ENCODE peak calls at places on chromosomes 3 and 15, in four cellular contexts. T is keratinocyte, R is fibroblast of lung, E is heart left ventricle. Z is an unnamed sample. For H3K4me1 and H3K36me3, the result is how much of the 10 kb centered on the place peaks cover.

GRCh38 chr15:56217341-56217740 is 26.3 kb downstream of the RFX7 start:
- DNase-seq in T (no peak), R (no peak), E (no peak), Z (no peak)

GRCh38 chr15:39462691-39463090 is 118.2 kb upstream of the THBS1 start:
- DNase-seq in T (no peak), R (peak), E (no peak), Z (peak)

GRCh38 chr3:66076861-66077495 is 38.3 kb upstream of the MAGI1 start:
- DNase-seq in T (no peak), R (peak), E (no peak), Z (peak)

GRCh38 chr15:59401810-59402569 is 29.3 kb upstream of the MYO1E start:
- DNase-seq in T (no peak), R (no peak), E (no peak), Z (no peak)

GRCh38 chr3:43096761-43097160 is 9.1 kb downstream of the POMGNT2 start:
- DNase-seq in T (no peak), R (no peak), E (no peak), Z (no peak)

GRCh38 chr3:87798567-87798947 is 260.2 kb downstream of the CGGBP1 start:
- DNase-seq in T (no peak), R (no peak), E (no peak), Z (no peak)

GRCh38 chr3:54008099-54008498 is 114.3 kb upstream of the CACNA2D3 start:
- DNase-seq in T (no peak), R (no peak), E (no peak), Z (no peak)

GRCh38 chr15:81297580-81298575 is 26.1 kb downstream of the STARD5 start:
- DNase-seq in T (no peak), R (no peak), E (no peak), Z (no peak)

GRCh38 chr3:70064194-70064787 is 64.8 kb downstream of the SAMMSON start:
- DNase-seq in T (no peak), R (peak), E (peak), Z (no peak)

GRCh38 chr3:187062526-187063177 is 76.6 kb downstream of the RPL39L start:
- DNase-seq in T (no peak), R (peak), E (no peak), Z (peak)

GRCh38 chr15:65629548-65629947 is 7.8 kb downstream of the SLC24A1 start:
- DNase-seq in T (no peak), R (no peak), E (no peak), Z (no peak)

GRCh38 chr15:66293419-66294156 is at the start of gene DIS3L:
- DNase-seq in T (no peak), R (peak), E (peak), Z (peak)

GRCh38 chr15:60219841-60220240 is 177.9 kb downstream of the ANXA2 start:
- DNase-seq in T (no peak), R (no peak), E (no peak), Z (no peak)

GRCh38 chr3:29429055-29429454 is 148.2 kb downstream of the RBMS3 start:
- DNase-seq in T (no peak), R (no peak), E (no peak), Z (no peak)

GRCh38 chr3:29427266-29428103 is 146.6 kb downstream of the RBMS3 start:
- DNase-seq in T (no peak), R (peak), E (peak), Z (peak)

GRCh38 chr3:29426302-29427226 is 145.7 kb downstream of the RBMS3 start:
- DNase-seq in T (no peak), R (no peak), E (no peak), Z (no peak)

DNA sequence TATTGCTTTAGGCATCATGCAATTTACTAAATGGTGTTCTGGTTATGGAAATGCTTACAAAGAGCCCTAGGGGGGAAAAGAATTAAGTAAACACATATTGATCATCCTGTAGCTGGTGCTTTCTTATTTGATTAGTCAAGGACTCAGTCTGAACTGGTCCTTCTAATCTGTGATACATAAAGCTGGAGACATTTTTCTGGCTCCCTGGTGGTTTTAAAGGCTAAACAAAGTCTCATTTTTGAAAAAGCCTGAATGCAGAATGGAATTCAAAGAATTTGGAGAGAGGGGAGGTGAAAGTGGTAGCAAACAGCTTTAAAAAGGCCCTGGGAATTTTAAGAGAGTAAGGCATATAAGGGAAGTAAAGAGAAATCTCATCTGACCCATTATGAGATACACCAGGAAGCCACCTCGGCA is 149.7 kb downstream of the RBMS3 start:
- DNase-seq in T (no peak), R (peak), E (no peak), Z (peak)
- H3K4me1 ChIP-seq in T (under half), R (under half), E (under half), Z (under half)

DNA sequence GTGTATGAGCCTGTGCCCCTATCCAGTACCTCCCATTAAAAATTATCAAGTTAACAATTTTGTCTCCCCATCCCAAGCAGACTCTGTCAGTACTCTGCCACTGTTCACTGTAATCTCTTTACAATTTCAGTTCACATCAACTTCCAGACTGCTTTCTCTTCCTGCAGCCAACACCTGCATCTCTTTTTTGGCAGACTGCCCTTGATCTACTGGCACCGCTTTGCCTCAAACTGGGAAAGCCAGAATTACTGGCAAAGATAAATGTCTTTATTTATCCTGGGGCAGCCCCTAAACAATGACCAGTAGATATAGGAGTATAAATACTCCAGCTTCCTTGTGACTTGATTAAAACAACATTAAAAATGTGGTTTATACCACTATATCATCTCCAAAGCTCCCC is 494.1 kb downstream of the ZNF385D start:
- DNase-seq in T (no peak), R (peak), E (no peak), Z (peak)
- H3K36me3 ChIP-seq in T (under half), R (under half), E (under half), Z (under half)

DNA sequence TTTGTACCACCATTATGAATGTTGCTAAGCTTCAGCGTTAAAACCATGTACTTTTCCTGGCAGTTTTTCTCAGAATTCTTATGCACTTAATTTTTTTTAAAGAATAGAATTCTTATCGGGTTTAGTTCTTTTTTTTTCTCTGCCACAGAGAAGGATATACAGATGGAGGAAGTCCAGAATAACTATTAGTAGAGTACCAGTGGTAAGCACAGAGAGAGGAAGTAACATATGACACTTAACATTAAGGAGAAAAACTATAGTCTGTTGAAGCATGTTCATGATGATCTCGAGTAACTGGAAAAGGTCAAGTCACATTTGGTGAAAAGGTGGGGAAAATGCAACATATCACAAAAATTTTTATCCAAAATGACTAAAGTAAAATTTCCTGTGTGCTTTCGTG is 68.9 kb downstream of the RNF13 start:
- DNase-seq in T (no peak), R (no peak), E (no peak), Z (no peak)
- H3K4me1 ChIP-seq in T (under half), R (under half), E (under half), Z (under half)

DNA sequence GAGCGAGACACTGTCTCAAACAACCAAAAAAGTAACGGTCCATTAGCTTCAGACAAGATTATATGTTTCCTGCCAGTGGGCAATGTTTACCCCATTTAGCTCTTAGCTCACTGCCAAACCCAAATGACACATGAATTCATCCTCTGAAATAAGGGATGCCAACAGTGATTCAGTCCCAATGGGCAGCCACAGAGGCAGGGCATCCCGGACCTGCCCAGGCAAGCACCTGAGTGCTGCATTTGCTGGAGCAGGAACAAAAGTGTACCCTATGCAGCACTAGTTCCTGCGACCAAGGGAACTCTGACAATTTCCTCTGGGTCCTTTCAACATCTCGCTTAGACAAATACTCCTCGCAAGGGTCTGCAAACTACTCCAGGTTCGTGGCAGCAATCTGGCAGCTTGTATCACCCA is 8.0 kb downstream of the IP6K2 start:
- DNase-seq in T (peak), R (peak), E (no peak), Z (peak)
- H3K36me3 ChIP-seq in T (under half), R (under half), E (half or more), Z (under half)

GRCh38 chr15:63502843-63503738 is 1.3 kb upstream of the USP3 start:
- DNase-seq in T (no peak), R (peak), E (peak), Z (peak)

GRCh38 chr15:63500265-63501250 is 3.8 kb upstream of the USP3 start:
- DNase-seq in T (no peak), R (no peak), E (no peak), Z (no peak)

GRCh38 chr15:63499611-63500010 is 4.8 kb upstream of the USP3 start:
- DNase-seq in T (no peak), R (no peak), E (no peak), Z (no peak)

GRCh38 chr15:63502137-63502801 is 2.1 kb upstream of the USP3 start:
- DNase-seq in T (no peak), R (no peak), E (no peak), Z (no peak)

DNA sequence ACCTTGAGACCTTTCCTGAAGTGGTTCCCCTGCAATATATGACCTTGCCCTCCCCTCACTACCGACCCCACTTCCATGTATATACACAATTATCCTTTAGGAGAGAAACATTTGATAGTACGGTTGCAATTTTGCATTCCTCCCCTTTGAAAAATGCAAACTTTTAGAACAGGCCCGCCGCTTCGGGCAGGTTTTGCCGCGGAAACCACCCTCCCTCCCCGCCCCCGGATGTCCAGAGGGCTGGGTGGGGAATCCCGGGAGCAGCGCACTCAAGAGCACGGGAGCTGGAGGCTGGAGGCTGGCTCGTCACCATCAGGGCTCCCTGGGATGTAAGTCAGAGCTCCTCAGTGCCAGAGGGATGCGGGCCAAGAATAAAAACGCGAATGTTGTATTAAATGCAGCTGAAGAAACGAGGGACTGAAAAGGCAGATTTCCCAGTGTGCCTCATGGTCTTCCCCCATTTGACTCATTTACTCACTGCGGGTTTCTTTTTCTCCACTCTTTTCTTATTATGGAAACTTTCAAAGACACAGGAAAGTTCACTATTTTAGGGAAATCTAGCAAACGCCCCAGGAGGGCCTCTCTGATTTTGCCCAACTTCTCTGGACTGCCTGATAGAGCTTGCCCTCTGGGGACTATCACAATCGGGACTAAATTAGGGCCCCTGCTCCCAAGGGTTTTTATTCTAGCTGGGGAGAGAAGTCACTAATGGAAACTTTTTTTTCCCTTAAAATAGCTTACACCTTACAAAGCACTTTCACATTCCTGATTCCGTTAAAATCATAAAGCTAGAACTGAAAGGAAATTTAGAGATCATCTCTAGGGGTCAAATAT is 2.9 kb upstream of the USP3 start:
- DNase-seq in T (no peak), R (peak), E (peak), Z (peak)
- H3K4me1 ChIP-seq in T (under half), R (under half), E (half or more), Z (under half)

GRCh38 chr15:23385886-23386430 is 31.4 kb downstream of the GOLGA8S start:
- DNase-seq in T (no peak), R (no peak), E (no peak), Z (no peak)

GRCh38 chr15:23387791-23388190 is 33.2 kb downstream of the GOLGA8S start:
- DNase-seq in T (no peak), R (no peak), E (no peak), Z (no peak)

GRCh38 chr15:23384371-23384770 is 29.8 kb downstream of the GOLGA8S start:
- DNase-seq in T (no peak), R (no peak), E (no peak), Z (no peak)
- H3K36me3 ChIP-seq in T (under half), R (under half), E (under half), Z (under half)